ENCODE peak calls at places on chromosomes 7 and 10, in four cellular contexts. N is psoas muscle, A is H1, Z is mammary epithelial cell. M is an unnamed sample.

GRCh38 chr10:132520147-132520811 is 17.3 kb upstream of the INPP5A start:
- DNase-seq in N (no peak), A (no peak), Z (no peak), M (no peak)

GRCh38 chr10:111856631-111857030 is 326.9 kb downstream of the GPAM start:
- DNase-seq in N (no peak), A (no peak), Z (no peak), M (no peak)

GRCh38 chr10:77737608-77738007 is 100.0 kb upstream of the KCNMA1 start:
- DNase-seq in N (no peak), A (no peak), Z (peak), M (no peak)

GRCh38 chr10:74067373-74068370 is 69.8 kb downstream of the VCL start:
- DNase-seq in N (no peak), A (no peak), Z (no peak), M (no peak)

GRCh38 chr10:113438660-113439059 is 114.2 kb upstream of the HABP2 start:
- DNase-seq in N (no peak), A (no peak), Z (peak), M (no peak)

GRCh38 chr7:120241973-120242372 is 31.0 kb upstream of the KCND2 start:
- DNase-seq in N (no peak), A (no peak), Z (no peak), M (no peak)

GRCh38 chr10:117216028-117216427 is 18.7 kb downstream of the KCNK18 start:
- DNase-seq in N (no peak), A (no peak), Z (no peak), M (no peak)

GRCh38 chr7:1914743-1915142 is 244.7 kb downstream of the ELFN1 start:
- DNase-seq in N (no peak), A (no peak), Z (no peak), M (no peak)

GRCh38 chr10:86670290-86670811 is 2.0 kb downstream of the LDB3 start:
- DNase-seq in N (peak), A (no peak), Z (no peak), M (no peak)

GRCh38 chr10:8726666-8727065 is 672.2 kb downstream of the GATA3 start:
- DNase-seq in N (no peak), A (no peak), Z (no peak), M (no peak)

GRCh38 chr10:98326621-98327027 is 58.6 kb upstream of the LOXL4 start:
- DNase-seq in N (no peak), A (no peak), Z (no peak), M (no peak)

GRCh38 chr7:436367-437128 is 83.1 kb downstream of the PDGFA start:
- DNase-seq in N (no peak), A (no peak), Z (no peak), M (no peak)

GRCh38 chr10:76902949-76903348 is 734.7 kb downstream of the KCNMA1 start:
- DNase-seq in N (no peak), A (peak), Z (no peak), M (no peak)

GRCh38 chr10:65341323-65341922 is 1584.4 kb upstream of the LRRTM3 start:
- DNase-seq in N (no peak), A (no peak), Z (peak), M (no peak)

GRCh38 chr10:79948976-79949722 is at the start of gene SFTPD:
- DNase-seq in N (no peak), A (no peak), Z (peak), M (no peak)
- H3K4me3 ChIP-seq in N (no peak), A (no peak), Z (no peak), M (no peak)

DNA sequence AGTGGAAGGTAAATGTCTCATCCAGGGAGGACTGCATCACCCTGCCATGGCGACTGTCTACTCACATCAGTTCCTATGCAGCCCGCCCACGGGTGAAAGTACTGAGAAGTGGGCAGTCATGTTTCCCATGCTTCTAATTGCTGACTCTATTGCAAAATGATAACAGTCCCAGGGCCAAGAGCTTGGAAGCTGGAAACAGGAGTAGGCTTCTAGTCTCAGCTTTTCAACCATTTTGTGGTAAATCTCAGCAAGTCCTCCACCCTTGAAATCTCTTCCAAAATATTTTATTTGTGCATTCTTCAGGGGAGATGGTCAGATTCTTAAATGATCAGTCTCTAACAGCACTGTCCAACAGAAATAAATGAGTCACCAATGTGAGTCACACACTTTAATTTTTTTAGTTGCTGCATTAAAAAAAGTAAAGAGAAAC is 48.1 kb upstream of the TARP start:
- DNase-seq in N (no peak), A (no peak), Z (peak), M (no peak)
- H3K27ac ChIP-seq in N (no peak), A (no peak), Z (no peak), M (no peak)

GRCh38 chr7:142459557-142459963 is 201.7 kb upstream of the PRSS58 start:
- DNase-seq in N (no peak), A (peak), Z (peak), M (no peak)
- TF ChIP-seq CTCF in N (peak), A (peak), Z (peak), M (peak)

DNA sequence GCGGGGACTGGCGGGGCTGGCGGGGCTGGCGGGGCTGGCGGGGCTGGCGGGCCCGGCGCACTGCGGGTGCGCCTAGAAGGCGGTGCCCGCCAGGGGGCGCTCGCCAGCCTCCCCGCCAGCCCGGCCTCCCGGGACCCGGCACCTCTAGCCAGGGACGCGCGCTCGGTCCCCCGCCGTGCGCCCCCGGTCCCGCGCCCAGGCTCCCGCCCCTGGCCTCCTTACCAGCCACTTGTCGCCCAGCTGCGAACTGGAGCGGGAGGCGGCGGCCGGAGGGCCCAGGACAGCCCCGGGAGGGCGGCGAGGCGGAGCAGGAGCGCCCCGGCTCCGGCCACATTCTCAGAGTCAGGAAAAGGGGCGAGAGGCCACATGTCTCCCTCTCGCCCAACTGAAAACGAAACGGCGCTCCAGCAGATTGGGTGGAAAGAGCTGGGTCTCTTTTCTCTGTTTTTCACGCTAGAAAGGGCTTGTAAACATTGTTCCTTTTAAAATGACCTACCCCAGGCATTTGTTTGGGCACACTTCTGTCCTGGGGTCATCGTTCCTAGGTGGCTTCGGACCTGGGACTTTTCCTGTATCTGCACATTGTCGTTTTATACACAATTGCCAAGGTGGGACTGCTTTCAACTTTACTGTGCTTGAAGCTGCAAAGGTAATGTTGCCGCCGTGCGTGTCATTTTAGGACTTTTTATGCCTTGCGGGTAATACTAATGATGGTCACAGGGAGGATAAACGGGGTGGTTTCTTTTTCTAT is 378 bp upstream of the PRKCQ start:
- DNase-seq in N (peak), A (peak), Z (peak), M (peak)
- H3K4me3 ChIP-seq in N (peak), A (peak), Z (peak), M (peak)

GRCh38 chr7:37392673-37393017 is 56.0 kb downstream of the ELMO1 start:
- DNase-seq in N (no peak), A (no peak), Z (no peak), M (no peak)
- H3K27ac ChIP-seq in N (no peak), A (no peak), Z (no peak), M (no peak)

GRCh38 chr7:42745357-42746022 is 166.4 kb downstream of the C7orf25 start:
- DNase-seq in N (peak), A (peak), Z (no peak), M (peak)
- TF ChIP-seq CTCF in N (peak), A (peak), Z (peak), M (peak)

GRCh38 chr7:151687523-151688235 is 168.0 kb upstream of the RHEB start:
- DNase-seq in N (peak), A (no peak), Z (peak), M (no peak)
- H3K4me3 ChIP-seq in N (no peak), A (no peak), Z (no peak), M (no peak)

DNA sequence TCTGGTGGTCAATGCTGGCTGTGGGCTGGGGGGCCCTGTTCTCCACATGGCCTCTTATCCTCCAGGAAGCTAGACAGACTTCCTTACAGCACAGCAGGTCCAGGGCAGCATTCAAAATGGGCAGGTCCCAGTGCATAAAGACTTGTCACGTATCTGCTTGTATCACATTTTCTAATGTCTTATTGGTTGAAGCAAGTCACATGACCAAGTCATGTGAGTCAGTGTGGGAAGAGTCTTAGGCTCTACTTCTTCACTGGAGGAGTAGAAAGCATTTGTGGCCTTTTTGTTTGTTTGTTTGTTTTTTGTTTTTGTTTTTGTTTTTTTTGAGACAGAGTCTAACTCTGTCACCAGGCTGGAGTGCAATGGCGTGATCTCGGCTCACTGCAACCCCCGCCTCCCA is 104.7 kb downstream of the COL13A1 start:
- DNase-seq in N (no peak), A (no peak), Z (no peak), M (no peak)
- H3K27ac ChIP-seq in N (no peak), A (no peak), Z (no peak), M (no peak)

M was measured in dorsolateral prefrontal cortex.